ENCODE peak calls at places on chromosomes 13 and 19, in seven cellular contexts. One of them, this sample, is unnamed.

GRCh38 chr13:113557013-113557412 is 27.5 kb upstream of the TFDP1 start:
- DNase-seq in heart left ventricle: no peak
- DNase-seq in suprapubic skin: peak; percentile 28
- DNase-seq in lower leg skin: no peak
- DNase-seq in H54: no peak
- DNase-seq in tibial nerve: no peak
- DNase-seq in uterus: peak; percentile 8
- DNase-seq in this sample: no peak

GRCh38 chr13:32309812-32310706 is 5.1 kb downstream of the ZAR1L start:
- DNase-seq in uterus: no peak
- DNase-seq in tibial nerve: no peak
- DNase-seq in H54: no peak
- DNase-seq in lower leg skin: no peak
- DNase-seq in suprapubic skin: no peak
- DNase-seq in heart left ventricle: no peak
- DNase-seq in this sample: no peak

GRCh38 chr13:51267581-51267980 is 45.4 kb downstream of the FAM124A start:
- DNase-seq in heart left ventricle: no peak
- DNase-seq in lower leg skin: no peak
- DNase-seq in H54: no peak
- DNase-seq in uterus: no peak
- DNase-seq in suprapubic skin: peak; percentile 16
- DNase-seq in tibial nerve: no peak
- DNase-seq in this sample: peak; percentile 21

GRCh38 chr19:16078311-16078758 is 2.0 kb downstream of the TPM4 start:
- DNase-seq in heart left ventricle: no peak
- DNase-seq in lower leg skin: no peak
- DNase-seq in uterus: peak; percentile 62
- DNase-seq in H54: no peak
- DNase-seq in tibial nerve: peak; percentile 60
- DNase-seq in suprapubic skin: peak; percentile 78
- DNase-seq in this sample: peak; percentile 80

GRCh38 chr19:29489182-29489951 is 36.4 kb upstream of the VSTM2B start:
- DNase-seq in tibial nerve: no peak
- DNase-seq in uterus: no peak
- DNase-seq in heart left ventricle: no peak
- DNase-seq in H54: no peak
- DNase-seq in suprapubic skin: no peak
- DNase-seq in lower leg skin: no peak
- DNase-seq in this sample: peak; percentile 28

GRCh38 chr13:21812192-21812626 is 141.3 kb downstream of the FGF9 start:
- DNase-seq in tibial nerve: no peak
- DNase-seq in H54: no peak
- DNase-seq in suprapubic skin: no peak
- DNase-seq in uterus: no peak
- DNase-seq in heart left ventricle: no peak
- DNase-seq in lower leg skin: no peak
- DNase-seq in this sample: no peak

GRCh38 chr19:17075860-17076538 is 422 bp downstream of the MYO9B start:
- DNase-seq in heart left ventricle: peak; percentile 42
- DNase-seq in H54: no peak
- DNase-seq in lower leg skin: peak; percentile 35
- DNase-seq in uterus: peak; percentile 56
- DNase-seq in suprapubic skin: peak; percentile 85
- DNase-seq in tibial nerve: no peak
- DNase-seq in this sample: peak; percentile 79

GRCh38 chr13:44854264-44855060 is 134.8 kb downstream of the NUFIP1 start:
- DNase-seq in uterus: no peak
- DNase-seq in lower leg skin: no peak
- DNase-seq in H54: no peak
- DNase-seq in heart left ventricle: peak; percentile 87
- DNase-seq in suprapubic skin: no peak
- DNase-seq in tibial nerve: no peak
- DNase-seq in this sample: no peak

GRCh38 chr13:99028890-99029289 is 51.0 kb upstream of the DOCK9 start:
- DNase-seq in lower leg skin: no peak
- DNase-seq in uterus: no peak
- DNase-seq in heart left ventricle: no peak
- DNase-seq in H54: no peak
- DNase-seq in suprapubic skin: no peak
- DNase-seq in tibial nerve: no peak
- DNase-seq in this sample: no peak

GRCh38 chr13:52650731-52651130 is 1.9 kb upstream of the SUGT1 start:
- DNase-seq in heart left ventricle: no peak
- DNase-seq in H54: no peak
- DNase-seq in suprapubic skin: no peak
- DNase-seq in uterus: no peak
- DNase-seq in tibial nerve: no peak
- DNase-seq in lower leg skin: no peak
- DNase-seq in this sample: no peak

GRCh38 chr19:401836-402535 is 7.0 kb downstream of the C2CD4C start:
- DNase-seq in H54: no peak
- DNase-seq in heart left ventricle: no peak
- DNase-seq in suprapubic skin: peak; percentile 64
- DNase-seq in tibial nerve: no peak
- DNase-seq in lower leg skin: no peak
- DNase-seq in uterus: no peak
- DNase-seq in this sample: no peak

GRCh38 chr13:105506463-105506862 is 1029.0 kb downstream of the EFNB2 start:
- DNase-seq in tibial nerve: no peak
- DNase-seq in lower leg skin: no peak
- DNase-seq in heart left ventricle: no peak
- DNase-seq in uterus: no peak
- DNase-seq in suprapubic skin: no peak
- DNase-seq in H54: no peak
- DNase-seq in this sample: no peak

GRCh38 chr13:99214232-99214631 is 13.6 kb downstream of the UBAC2 start:
- DNase-seq in lower leg skin: no peak
- DNase-seq in H54: no peak
- DNase-seq in tibial nerve: no peak
- DNase-seq in uterus: no peak
- DNase-seq in heart left ventricle: no peak
- DNase-seq in suprapubic skin: no peak
- DNase-seq in this sample: no peak

GRCh38 chr19:31613683-31614219 is 264.5 kb upstream of the TSHZ3 start:
- DNase-seq in tibial nerve: no peak
- DNase-seq in H54: no peak
- DNase-seq in lower leg skin: no peak
- DNase-seq in suprapubic skin: no peak
- DNase-seq in uterus: no peak
- DNase-seq in heart left ventricle: no peak
- DNase-seq in this sample: no peak

GRCh38 chr13:99655351-99656091 is 154.2 kb downstream of the TM9SF2 start:
- DNase-seq in lower leg skin: no peak
- DNase-seq in H54: peak; percentile 97
- DNase-seq in heart left ventricle: no peak
- DNase-seq in suprapubic skin: no peak
- DNase-seq in tibial nerve: no peak
- DNase-seq in uterus: no peak
- DNase-seq in this sample: no peak

GRCh38 chr19:17402982-17403855 is 2.2 kb downstream of the BST2 start:
- DNase-seq in heart left ventricle: peak; percentile 49
- DNase-seq in H54: peak; percentile 42
- DNase-seq in tibial nerve: no peak
- DNase-seq in suprapubic skin: no peak
- DNase-seq in lower leg skin: no peak
- DNase-seq in uterus: no peak
- DNase-seq in this sample: no peak

DNA sequence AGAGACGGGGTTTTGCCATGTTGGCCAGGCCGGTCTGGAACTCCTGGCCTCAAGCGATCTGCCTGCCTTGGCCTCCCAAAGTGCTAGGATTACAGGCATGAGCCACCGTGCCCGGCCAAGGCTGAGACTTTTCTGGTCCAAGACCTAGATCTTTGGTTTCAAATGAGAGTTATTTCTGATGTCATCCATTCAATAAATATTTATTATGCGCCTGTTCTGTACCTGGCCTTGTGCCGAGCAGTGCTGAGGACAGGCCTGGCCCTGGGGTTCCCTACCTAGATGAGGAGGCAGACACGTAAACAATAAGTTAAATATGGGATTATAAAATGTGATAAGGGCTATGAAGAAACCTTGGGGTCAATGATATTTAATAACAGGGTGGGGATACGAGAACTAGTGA is 4.5 kb downstream of the RELB start:
- DNase-seq in suprapubic skin: no peak
- DNase-seq in lower leg skin: no peak
- DNase-seq in uterus: no peak
- DNase-seq in H54: no peak
- DNase-seq in tibial nerve: no peak
- DNase-seq in heart left ventricle: no peak
- DNase-seq in this sample: no peak
- TF ChIP-seq POLR2A in suprapubic skin: no peak
- TF ChIP-seq POLR2A in lower leg skin: no peak
- TF ChIP-seq POLR2A in uterus: no peak
- TF ChIP-seq POLR2A in H54: no peak
- TF ChIP-seq POLR2A in tibial nerve: no peak
- TF ChIP-seq POLR2A in heart left ventricle: no peak
- TF ChIP-seq POLR2A in this sample: peak; percentile 15

GRCh38 chr13:110715395-110716234 is 2.1 kb downstream of the ING1 start:
- DNase-seq in tibial nerve: peak; percentile 98
- DNase-seq in lower leg skin: peak; percentile 99
- DNase-seq in H54: peak; percentile 100
- DNase-seq in uterus: peak; percentile 97
- DNase-seq in suprapubic skin: peak; percentile 99
- DNase-seq in heart left ventricle: peak; percentile 98
- DNase-seq in this sample: peak; percentile 100
- TF ChIP-seq POLR2A in tibial nerve: peak; percentile 82
- TF ChIP-seq POLR2A in lower leg skin: no peak
- TF ChIP-seq POLR2A in H54: peak; percentile 77
- TF ChIP-seq POLR2A in uterus: peak; percentile 84
- TF ChIP-seq POLR2A in suprapubic skin: no peak
- TF ChIP-seq POLR2A in heart left ventricle: peak; percentile 80
- TF ChIP-seq POLR2A in this sample: peak; percentile 91

GRCh38 chr19:45852941-45853340 is 10.0 kb downstream of the SYMPK start:
- DNase-seq in uterus: no peak
- DNase-seq in suprapubic skin: no peak
- DNase-seq in H54: no peak
- DNase-seq in lower leg skin: no peak
- DNase-seq in heart left ventricle: no peak
- DNase-seq in tibial nerve: no peak
- DNase-seq in this sample: no peak

GRCh38 chr19:45852145-45852750 is 10.7 kb downstream of the SYMPK start:
- DNase-seq in H54: no peak
- DNase-seq in heart left ventricle: no peak
- DNase-seq in uterus: no peak
- DNase-seq in tibial nerve: no peak
- DNase-seq in suprapubic skin: no peak
- DNase-seq in lower leg skin: no peak
- DNase-seq in this sample: no peak

GRCh38 chr19:45848922-45849321 is 14.0 kb downstream of the SYMPK start:
- DNase-seq in uterus: no peak
- DNase-seq in heart left ventricle: no peak
- DNase-seq in tibial nerve: no peak
- DNase-seq in H54: no peak
- DNase-seq in lower leg skin: no peak
- DNase-seq in suprapubic skin: no peak
- DNase-seq in this sample: no peak

GRCh38 chr19:45854167-45854778 is 8.7 kb downstream of the SYMPK start:
- DNase-seq in lower leg skin: no peak
- DNase-seq in uterus: no peak
- DNase-seq in H54: no peak
- DNase-seq in suprapubic skin: no peak
- DNase-seq in tibial nerve: no peak
- DNase-seq in heart left ventricle: no peak
- DNase-seq in this sample: no peak
- TF ChIP-seq POLR2A in lower leg skin: no peak
- TF ChIP-seq POLR2A in uterus: no peak
- TF ChIP-seq POLR2A in H54: no peak
- TF ChIP-seq POLR2A in suprapubic skin: no peak
- TF ChIP-seq POLR2A in tibial nerve: no peak
- TF ChIP-seq POLR2A in heart left ventricle: no peak
- TF ChIP-seq POLR2A in this sample: no peak

GRCh38 chr19:55674841-55675660 is at the start of gene EPN1:
- DNase-seq in heart left ventricle: peak; percentile 98
- DNase-seq in uterus: peak; percentile 96
- DNase-seq in tibial nerve: peak; percentile 89
- DNase-seq in H54: peak; percentile 100
- DNase-seq in lower leg skin: peak; percentile 95
- DNase-seq in suprapubic skin: peak; percentile 98
- DNase-seq in this sample: peak; percentile 99
- TF ChIP-seq POLR2A in heart left ventricle: no peak
- TF ChIP-seq POLR2A in uterus: peak; percentile 45
- TF ChIP-seq POLR2A in tibial nerve: peak; percentile 47
- TF ChIP-seq POLR2A in H54: peak; percentile 71
- TF ChIP-seq POLR2A in lower leg skin: no peak
- TF ChIP-seq POLR2A in suprapubic skin: no peak
- TF ChIP-seq POLR2A in this sample: no peak

GRCh38 chr19:8444677-8445487 is at the start of gene HNRNPM:
- DNase-seq in uterus: peak; percentile 100
- DNase-seq in H54: peak; percentile 95
- DNase-seq in heart left ventricle: peak; percentile 100
- DNase-seq in suprapubic skin: peak; percentile 99
- DNase-seq in lower leg skin: peak; percentile 99
- DNase-seq in tibial nerve: peak; percentile 98
- DNase-seq in this sample: peak; percentile 100
- TF ChIP-seq POLR2A in uterus: peak; percentile 99
- TF ChIP-seq POLR2A in H54: peak; percentile 78
- TF ChIP-seq POLR2A in heart left ventricle: peak; percentile 32
- TF ChIP-seq POLR2A in suprapubic skin: peak; percentile 69
- TF ChIP-seq POLR2A in lower leg skin: no peak
- TF ChIP-seq POLR2A in tibial nerve: peak; percentile 96
- TF ChIP-seq POLR2A in this sample: peak; percentile 91

DNA sequence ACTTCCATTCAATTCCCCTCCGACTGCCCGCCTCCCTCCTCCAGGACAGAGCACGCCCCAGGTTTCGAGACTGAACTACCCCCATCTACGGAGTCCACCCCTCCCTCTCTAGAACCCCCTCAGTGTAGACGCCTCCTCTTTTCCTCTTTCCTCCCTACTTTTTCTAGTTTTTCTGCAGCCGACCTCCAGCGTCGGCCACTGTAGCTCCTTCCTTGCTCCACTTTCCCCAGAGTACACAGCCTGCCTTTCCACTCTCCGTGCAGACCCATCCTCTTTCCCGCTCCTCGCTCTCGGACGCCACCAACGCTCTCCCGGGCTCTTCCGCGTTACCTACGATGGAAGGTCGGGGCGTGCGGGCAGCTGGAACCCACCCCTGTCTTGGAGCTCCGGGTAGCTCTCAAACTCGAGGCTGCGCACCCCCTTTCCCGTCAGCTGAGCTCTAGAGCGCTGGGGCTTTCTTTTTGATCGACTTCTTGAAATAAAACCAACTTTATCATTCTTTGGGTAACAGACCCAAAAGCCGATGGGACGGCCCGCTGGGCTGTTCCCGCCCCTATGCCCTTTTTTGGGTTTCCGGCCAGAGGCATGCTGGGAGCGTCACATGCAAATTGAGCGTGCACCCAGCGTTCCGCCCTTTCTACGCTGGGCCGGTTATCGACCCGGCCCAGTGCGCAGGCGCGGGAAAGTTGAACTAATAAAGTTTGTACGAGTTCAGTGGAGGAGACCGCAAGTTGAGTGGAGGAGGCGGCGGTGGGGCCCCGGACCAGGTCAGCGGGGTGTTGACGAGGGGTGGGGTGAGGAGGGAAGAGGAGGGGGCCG is at the start of the genes BCL2L12 and IRF3:
- DNase-seq in tibial nerve: peak; percentile 98
- DNase-seq in heart left ventricle: peak; percentile 98
- DNase-seq in lower leg skin: peak; percentile 98
- DNase-seq in uterus: peak; percentile 99
- DNase-seq in suprapubic skin: peak; percentile 100
- DNase-seq in H54: peak; percentile 95
- DNase-seq in this sample: peak; percentile 99
- TF ChIP-seq POLR2A in tibial nerve: peak; percentile 83
- TF ChIP-seq POLR2A in heart left ventricle: no peak
- TF ChIP-seq POLR2A in lower leg skin: no peak
- TF ChIP-seq POLR2A in uterus: peak; percentile 73
- TF ChIP-seq POLR2A in suprapubic skin: no peak
- TF ChIP-seq POLR2A in H54: peak; percentile 72
- TF ChIP-seq POLR2A in this sample: peak; percentile 67

This sample was measured in sigmoid colon.